ENCODE peak calls at places on chromosomes 12 and 14, in five cellular contexts. K is cardiac muscle cell, B is bronchial epithelial cell, V is AG04450, Q is NB4. F is an unnamed sample.

GRCh38 chr12:57489157-57489641 is 1.3 kb downstream of the MARS1 start:
- DNase-seq in Q (peak; percentile 23), V (no peak), K (no peak), B (no peak), F (no peak)

GRCh38 chr12:117014342-117014887 is 84.8 kb downstream of the TESC start:
- DNase-seq in B (no peak), K (no peak), Q (no peak), V (no peak), F (no peak)

GRCh38 chr12:71661977-71662522 is 1.6 kb downstream of the ZFC3H1 start:
- DNase-seq in K (peak; percentile 80), B (peak; percentile 37), V (peak; percentile 50), Q (no peak), F (no peak)

GRCh38 chr14:106286697-106287290 is 760.4 kb downstream of the TMEM121 start:
- DNase-seq in B (no peak), Q (peak; percentile 26), K (no peak), V (no peak), F (no peak)

GRCh38 chr14:24432259-24433131 is 2.7 kb downstream of the KHNYN start:
- DNase-seq in K (no peak), B (no peak), V (no peak), Q (no peak), F (no peak)

GRCh38 chr14:91714805-91715204 is 17.1 kb downstream of the CATSPERB start:
- DNase-seq in K (no peak), Q (peak; percentile 2), V (no peak), B (no peak), F (no peak)

GRCh38 chr14:50139192-50139591 is 22.8 kb upstream of the VCPKMT start:
- DNase-seq in K (peak; percentile 19), Q (peak; percentile 8), V (no peak), B (no peak), F (no peak)

GRCh38 chr12:110556705-110557104 is 26.4 kb downstream of the PPTC7 start:
- DNase-seq in K (no peak), B (no peak), V (no peak), Q (no peak), F (no peak)

GRCh38 chr12:31724597-31724996 is 4.2 kb downstream of the AMN1 start:
- DNase-seq in B (no peak), K (no peak), V (no peak), Q (no peak), F (no peak)

GRCh38 chr12:54407183-54407905 is 11.7 kb downstream of the ITGA5 start:
- DNase-seq in V (no peak), Q (no peak), B (no peak), K (no peak), F (no peak)

GRCh38 chr12:116672842-116673516 is 64.9 kb downstream of the SPRING1 start:
- DNase-seq in K (no peak), V (no peak), B (no peak), Q (peak; percentile 67), F (no peak)

GRCh38 chr14:100398044-100398443 is 74.9 kb downstream of the SLC25A47 start:
- DNase-seq in V (no peak), K (no peak), B (peak; percentile 80), Q (no peak), F (no peak)

GRCh38 chr14:97776890-97777564 is 979.8 kb downstream of the VRK1 start:
- DNase-seq in Q (peak; percentile 22), V (no peak), K (no peak), B (peak; percentile 18), F (no peak)

GRCh38 chr12:46874642-46875041 is 48.8 kb upstream of the SLC38A4 start:
- DNase-seq in K (peak; percentile 52), V (no peak), Q (no peak), B (no peak), F (no peak)

GRCh38 chr12:12534134-12534866 is 28.4 kb downstream of the DUSP16 start:
- DNase-seq in Q (no peak), B (no peak), V (no peak), K (no peak), F (no peak)

GRCh38 chr14:32813401-32813800 is 125.3 kb upstream of the NPAS3 start:
- DNase-seq in Q (no peak), K (no peak), V (no peak), B (no peak), F (peak; percentile 71)

GRCh38 chr12:120841525-120841924 is 62.6 kb downstream of the SPPL3 start:
- DNase-seq in K (no peak), B (no peak), Q (no peak), V (no peak), F (no peak)

GRCh38 chr12:42584539-42585174 is 4.9 kb downstream of the PRICKLE1 start:
- DNase-seq in B (no peak), V (no peak), K (peak; percentile 35), Q (no peak), F (no peak)

GRCh38 chr14:54579606-54580005 is 12.7 kb downstream of the SAMD4A start:
- DNase-seq in Q (no peak), B (peak; percentile 32), V (no peak), K (peak; percentile 68), F (no peak)

GRCh38 chr14:88204221-88204620 is 118.8 kb downstream of the KCNK10 start:
- DNase-seq in V (no peak), K (peak; percentile 13), B (no peak), Q (no peak), F (no peak)

GRCh38 chr12:71010143-71010479 is 89.6 kb upstream of the PTPRR start:
- DNase-seq in B (no peak), K (no peak), Q (no peak), V (no peak), F (no peak)

GRCh38 chr12:22978962-22979361 is 354.0 kb downstream of the ETNK1 start:
- DNase-seq in V (peak; percentile 80), B (peak; percentile 94), Q (no peak), K (peak; percentile 90), F (peak; percentile 63)

GRCh38 chr14:61928300-61928699 is 166.1 kb downstream of the SNAPC1 start:
- DNase-seq in K (no peak), V (no peak), B (peak; percentile 45), Q (no peak), F (no peak)

GRCh38 chr14:69708586-69709169 is 58.3 kb upstream of the SRSF5 start:
- DNase-seq in B (no peak), V (no peak), Q (peak; percentile 18), K (no peak), F (no peak)

GRCh38 chr12:106107566-106107965 is 31.2 kb downstream of the NUAK1 start:
- DNase-seq in B (peak; percentile 83), V (no peak), K (peak; percentile 26), Q (no peak), F (no peak)

GRCh38 chr14:58061581-58061980 is 90.4 kb downstream of the ARMH4 start:
- DNase-seq in B (no peak), K (no peak), Q (no peak), V (no peak), F (no peak)

GRCh38 chr12:109728921-109729836 is 15.6 kb downstream of the FAM222A start:
- DNase-seq in V (no peak), K (no peak), Q (no peak), B (peak; percentile 15), F (no peak)